ENCODE peak calls at places on chromosome 10, in ten cellular contexts. V is K562; K is cardiac muscle cell; Q is HCT116; L is HepG2; P is body of pancreas; Y is tibial artery; E is SK-N-SH; Z is CD4-positive, alpha-beta T cell; I is heart left ventricle. G is an unnamed sample. For H3K27me3, the result is how much of the 10 kb centered on the place peaks cover.

GRCh38 chr10:33617381-33617780 is 282.9 kb upstream of the NRP1 start:
- DNase-seq in E (no peak), Z (no peak), I (no peak), K (peak), Q (no peak), V (no peak), Y (no peak), P (no peak), L (no peak), G (no peak)

GRCh38 chr10:16477757-16478156 is 40.9 kb downstream of the PTER start:
- DNase-seq in V (no peak), K (no peak), Q (no peak), Y (no peak), I (no peak), E (no peak), P (no peak), L (no peak), Z (no peak), G (no peak)

GRCh38 chr10:14889318-14889717 is 10.7 kb downstream of the SUV39H2 start:
- DNase-seq in Z (no peak), P (no peak), V (peak), K (no peak), L (no peak), I (no peak), Y (no peak), Q (no peak), E (peak), G (no peak)

GRCh38 chr10:120221873-120222485 is 235.0 kb upstream of the PLPP4 start:
- DNase-seq in P (peak), Q (peak), K (no peak), Y (no peak), E (peak), L (peak), V (peak), Z (no peak), I (no peak), G (no peak)

GRCh38 chr10:85995791-85996190 is 370.8 kb downstream of the GRID1 start:
- DNase-seq in K (peak), Z (no peak), Q (peak), Y (no peak), L (peak), E (peak), V (no peak), I (no peak), P (peak), G (peak)

GRCh38 chr10:557792-558328 is 131.6 kb downstream of the DIP2C start:
- DNase-seq in L (no peak), Z (no peak), Y (no peak), E (peak), K (no peak), I (no peak), Q (peak), V (no peak), P (no peak), G (no peak)

GRCh38 chr10:121232494-121232893 is 365.8 kb downstream of the FGFR2 start:
- DNase-seq in Y (no peak), P (no peak), V (no peak), K (no peak), I (no peak), Z (no peak), E (no peak), Q (no peak), L (no peak), G (no peak)

GRCh38 chr10:73874267-73875138 is at the start of gene CAMK2G:
- DNase-seq in Z (peak), L (peak), Y (peak), V (peak), K (peak), I (peak), E (peak), P (peak), Q (no peak), G (peak)

GRCh38 chr10:7551891-7552731 is 114.7 kb downstream of the ITIH5 start:
- DNase-seq in Y (no peak), Z (no peak), L (no peak), I (peak), Q (no peak), V (no peak), K (peak), P (no peak), E (no peak), G (no peak)

GRCh38 chr10:96387151-96387550 is 28.3 kb upstream of the OPALIN start:
- DNase-seq in P (no peak), V (no peak), Y (no peak), Q (no peak), K (no peak), L (no peak), I (no peak), Z (no peak), E (no peak), G (no peak)

GRCh38 chr10:101229275-101230184 is at the start of gene LBX1:
- DNase-seq in Q (no peak), V (no peak), I (no peak), Y (no peak), L (no peak), E (peak), K (no peak), Z (no peak), P (no peak), G (no peak)

GRCh38 chr10:124076334-124076733 is 17.1 kb downstream of the CHST15 start:
- DNase-seq in Y (no peak), E (no peak), Q (no peak), P (no peak), Z (no peak), L (no peak), I (no peak), V (no peak), K (no peak), G (no peak)

GRCh38 chr10:124074471-124075109 is 18.8 kb downstream of the CHST15 start:
- DNase-seq in I (no peak), Q (no peak), L (no peak), Z (no peak), E (no peak), P (no peak), Y (no peak), V (no peak), K (no peak), G (no peak)

GRCh38 chr10:124073642-124074377 is 19.6 kb downstream of the CHST15 start:
- DNase-seq in K (no peak), Z (no peak), V (no peak), P (no peak), E (no peak), L (no peak), Q (no peak), I (no peak), Y (no peak), G (no peak)

GRCh38 chr10:124077216-124077615 is 16.2 kb downstream of the CHST15 start:
- DNase-seq in I (no peak), K (no peak), V (no peak), Z (no peak), P (no peak), L (no peak), Q (no peak), Y (no peak), E (peak), G (no peak)

DNA sequence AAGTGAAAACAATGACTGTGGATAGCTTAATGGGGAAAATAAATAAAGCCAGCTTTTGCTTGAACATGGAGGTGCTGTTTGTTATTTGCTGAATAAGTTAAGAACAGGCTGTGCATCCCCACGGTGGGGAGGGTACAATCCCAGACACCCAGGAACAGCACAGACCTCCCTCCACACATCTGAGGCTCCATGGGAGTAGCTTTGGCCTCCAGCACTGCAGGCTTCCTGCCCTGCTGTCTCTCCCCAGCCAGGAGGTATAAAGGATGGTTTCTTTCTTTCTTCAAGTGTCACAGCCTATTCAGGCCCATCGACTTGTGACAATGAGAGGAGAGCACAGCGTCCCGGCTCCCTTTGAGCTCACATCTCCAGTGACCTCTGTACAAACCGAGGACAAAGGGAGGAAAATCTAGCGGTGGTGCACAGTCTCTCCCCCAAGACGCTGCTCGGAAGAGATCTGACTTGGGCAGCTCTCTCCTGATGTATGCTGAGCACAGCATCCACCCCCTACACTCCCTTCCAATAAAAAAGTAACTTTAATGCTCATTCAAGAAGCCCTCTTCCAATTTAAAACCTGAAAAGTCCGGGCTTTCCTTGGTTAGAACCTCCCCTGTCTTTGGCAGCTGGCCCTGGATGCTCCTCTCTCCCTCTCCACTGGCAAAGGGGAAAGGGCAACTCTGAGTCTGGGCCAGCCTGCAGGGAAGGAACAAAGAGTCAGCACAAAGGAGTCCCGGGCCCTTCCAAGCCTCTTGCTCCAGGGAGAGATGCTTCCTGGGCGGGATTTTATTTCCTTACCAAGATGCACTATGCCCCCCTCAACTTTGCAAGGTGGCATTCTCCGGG is 18.1 kb downstream of the CHST15 start:
- DNase-seq in E (no peak), L (no peak), Z (no peak), I (no peak), P (no peak), K (no peak), Y (no peak), V (no peak), Q (no peak), G (no peak)
- H3K27me3 ChIP-seq in E (under half), L (under half), Z (under half), I (under half), P (under half), K (under half), Y (under half), V (under half), Q (under half), G (under half)

GRCh38 chr10:61623101-61623500 is 39.6 kb upstream of the CABCOCO1 start:
- DNase-seq in E (no peak), P (no peak), Z (no peak), K (peak), I (no peak), Q (no peak), V (no peak), Y (no peak), L (no peak), G (no peak)

GRCh38 chr10:61620511-61620910 is 42.2 kb upstream of the CABCOCO1 start:
- DNase-seq in V (no peak), Q (no peak), P (no peak), Y (no peak), Z (no peak), E (no peak), I (no peak), L (no peak), K (no peak), G (no peak)

GRCh38 chr10:61618388-61618961 is 44.3 kb upstream of the CABCOCO1 start:
- DNase-seq in L (no peak), Q (no peak), Z (no peak), K (no peak), V (no peak), I (no peak), P (no peak), E (no peak), Y (no peak), G (no peak)

GRCh38 chr10:61617586-61617985 is 45.1 kb upstream of the CABCOCO1 start:
- DNase-seq in P (no peak), Z (no peak), Q (no peak), L (no peak), V (no peak), Y (no peak), I (no peak), K (no peak), E (no peak), G (no peak)

GRCh38 chr10:61621538-61622150 is 41.1 kb upstream of the CABCOCO1 start:
- DNase-seq in P (no peak), V (no peak), K (peak), L (peak), Z (no peak), Q (no peak), I (no peak), Y (no peak), E (no peak), G (no peak)
- H3K27ac ChIP-seq in P (no peak), V (no peak), K (peak), L (no peak), Z (no peak), Q (no peak), I (no peak), Y (no peak), E (no peak), G (no peak)

DNA sequence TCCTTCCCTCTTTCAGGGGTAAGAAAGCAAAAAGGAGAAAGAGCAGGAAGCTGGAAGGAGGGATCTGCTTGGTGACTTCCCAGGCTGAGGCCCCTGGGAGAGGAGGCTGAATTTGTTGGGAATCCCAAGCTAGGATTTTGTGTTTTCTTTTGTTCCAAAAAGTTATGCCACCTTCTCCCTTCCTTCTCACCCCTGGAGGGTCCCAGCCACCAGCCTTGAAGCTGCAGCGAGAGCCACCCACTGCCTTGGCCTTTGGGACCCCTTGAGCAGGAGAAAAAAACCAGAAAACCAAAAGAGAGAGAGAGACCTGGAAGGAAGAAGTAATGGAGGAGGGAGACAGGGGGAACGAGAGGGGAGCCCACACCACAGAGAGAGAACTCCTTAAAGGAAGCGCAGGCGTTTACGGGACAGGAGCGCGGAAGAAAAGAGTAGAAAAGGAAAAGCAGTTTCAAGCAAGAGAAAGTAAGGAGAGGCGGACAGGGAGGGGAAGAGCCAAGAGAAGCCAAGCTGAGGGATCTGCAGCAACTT is 7.1 kb downstream of the VAX1 start:
- DNase-seq in L (no peak), P (no peak), K (no peak), Y (no peak), V (no peak), I (no peak), E (no peak), Z (no peak), Q (no peak), G (no peak)
- H3K27me3 ChIP-seq in L (under half), P (under half), K (half or more), Y (under half), V (under half), I (half or more), E (half or more), Z (half or more), Q (under half), G (under half)

GRCh38 chr10:102595914-102596313 is 48.4 kb upstream of the TRIM8 start:
- DNase-seq in E (no peak), P (no peak), V (no peak), Y (no peak), Z (no peak), L (no peak), K (no peak), Q (no peak), I (no peak), G (no peak)

GRCh38 chr10:102596506-102596971 is 47.7 kb upstream of the TRIM8 start:
- DNase-seq in I (peak), Y (no peak), Z (no peak), E (peak), Q (peak), P (peak), K (peak), L (peak), V (peak), G (no peak)

GRCh38 chr10:102595293-102595692 is 49.0 kb upstream of the TRIM8 start:
- DNase-seq in V (no peak), L (no peak), Q (no peak), Y (no peak), E (no peak), P (no peak), I (no peak), Z (no peak), K (no peak), G (no peak)

GRCh38 chr10:102593804-102594079 is 50.5 kb upstream of the TRIM8 start:
- DNase-seq in E (no peak), Y (no peak), Q (no peak), Z (no peak), V (no peak), P (no peak), K (no peak), L (no peak), I (no peak), G (no peak)

DNA sequence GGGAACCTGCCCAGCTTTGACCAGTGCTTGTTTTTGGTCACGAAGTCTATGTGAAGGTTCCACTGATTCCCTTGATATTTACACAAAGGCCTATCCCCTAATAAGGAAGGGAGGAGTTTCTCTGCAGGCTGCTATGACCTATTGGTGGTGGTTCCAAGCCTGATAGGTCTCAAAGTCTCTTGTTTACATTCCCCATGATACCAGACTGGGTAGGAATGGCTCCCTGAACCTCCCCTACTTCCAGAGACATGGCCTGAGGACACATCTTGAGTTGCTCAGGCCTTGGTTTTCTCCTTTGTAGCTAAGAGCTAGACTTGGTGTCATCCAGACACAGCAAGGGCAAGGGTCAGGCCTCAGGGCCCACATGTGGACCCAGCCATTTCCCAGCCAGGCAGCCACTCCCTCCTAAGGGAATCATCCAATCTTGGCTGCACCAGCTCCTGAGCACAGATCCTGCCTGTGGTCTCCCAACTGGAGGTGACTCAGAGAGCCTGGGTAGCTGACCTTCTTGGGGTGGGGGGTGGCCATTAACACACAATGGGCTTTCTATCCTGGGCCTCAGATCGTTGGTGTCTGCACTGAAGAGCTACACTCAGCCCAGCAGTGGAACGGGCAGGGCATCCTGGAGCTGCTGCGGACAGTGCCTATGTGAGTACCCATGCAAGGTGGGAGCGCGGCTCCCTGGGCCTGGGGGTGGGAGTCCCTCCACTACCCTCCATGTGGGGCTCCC is 51.0 kb upstream of the TRIM8 start:
- DNase-seq in Y (no peak), V (peak), Z (no peak), K (no peak), Q (no peak), I (no peak), P (peak), L (peak), E (no peak), G (no peak)
- H3K27ac ChIP-seq in Y (no peak), V (no peak), Z (no peak), K (no peak), Q (no peak), I (no peak), P (no peak), L (peak), E (peak), G (no peak)

GRCh38 chr10:22478555-22479334 is 133.4 kb downstream of the SPAG6 start:
- DNase-seq in E (no peak), Q (no peak), P (no peak), Y (no peak), I (no peak), Z (no peak), L (no peak), K (no peak), V (no peak), G (no peak)

GRCh38 chr10:22481106-22481505 is 135.8 kb downstream of the SPAG6 start:
- DNase-seq in Y (no peak), Z (no peak), I (no peak), E (no peak), K (no peak), V (no peak), Q (no peak), L (no peak), P (no peak), G (no peak)

GRCh38 chr10:22481687-22482539 is 136.6 kb downstream of the SPAG6 start:
- DNase-seq in P (no peak), Q (no peak), V (no peak), K (no peak), Z (no peak), Y (no peak), I (no peak), L (no peak), E (no peak), G (no peak)

GRCh38 chr10:22477365-22478287 is 132.3 kb downstream of the SPAG6 start:
- DNase-seq in K (peak), P (no peak), L (no peak), E (peak), Y (no peak), V (no peak), I (no peak), Q (no peak), Z (no peak), G (no peak)

GRCh38 chr10:22479419-22479818 is 134.1 kb downstream of the SPAG6 start:
- DNase-seq in Q (no peak), I (no peak), L (no peak), E (no peak), V (no peak), P (no peak), K (no peak), Y (no peak), Z (no peak), G (no peak)
- H3K27me3 ChIP-seq in Q (under half), I (under half), L (under half), E (under half), V (under half), P (under half), K (half or more), Y (under half), Z (under half), G (under half)

GRCh38 chr10:43404675-43405221 is 4.2 kb downstream of the HNRNPF start:
- DNase-seq in P (no peak), Y (no peak), E (no peak), Q (no peak), V (peak), Z (no peak), I (no peak), L (no peak), K (no peak), G (no peak)
- H3K27ac ChIP-seq in P (no peak), Y (no peak), E (no peak), Q (peak), V (peak), Z (peak), I (peak), L (peak), K (no peak), G (no peak)

GRCh38 chr10:71211759-71212248 is 566 bp upstream of the UNC5B start:
- DNase-seq in L (peak), I (no peak), V (no peak), Q (no peak), E (no peak), P (peak), Z (no peak), K (no peak), Y (no peak), G (no peak)
- H3K27me3 ChIP-seq in L (under half), I (under half), V (under half), Q (under half), E (under half), P (under half), Z (half or more), K (under half), Y (under half), G (under half)

DNA sequence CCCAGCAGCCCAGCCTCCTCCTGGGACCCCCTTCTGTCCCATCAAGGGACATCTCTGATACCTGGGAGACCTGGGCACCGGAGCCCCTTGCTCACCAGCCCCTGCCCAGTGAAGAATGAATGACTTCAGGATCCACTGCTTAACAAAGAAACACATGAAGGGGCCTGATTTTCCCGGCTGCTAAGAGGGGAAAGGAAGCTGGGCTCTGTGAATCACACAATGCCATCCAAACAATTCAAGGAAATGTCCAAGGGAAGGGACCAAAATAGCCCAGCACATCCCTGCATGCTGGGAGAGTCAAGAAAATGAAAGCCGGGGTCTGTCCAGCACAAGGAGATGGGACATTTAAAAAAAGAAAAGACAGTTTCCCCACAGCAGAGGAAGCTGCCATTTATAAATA is 128.7 kb upstream of the JCAD start:
- DNase-seq in V (no peak), P (no peak), K (no peak), I (peak), E (no peak), L (no peak), Z (no peak), Y (no peak), Q (no peak), G (no peak)
- H3K27ac ChIP-seq in V (no peak), P (no peak), K (no peak), I (peak), E (peak), L (no peak), Z (no peak), Y (no peak), Q (no peak), G (peak)